ENCODE peak calls at places on chromosomes 5 and 9, in seven cellular contexts. F is breast epithelium; C is transverse colon; Z is choroid plexus epithelial cell; W is CD8-positive, alpha-beta memory T cell; O is Peyer's patch; U is upper lobe of left lung. H is an unnamed sample.

GRCh38 chr5:66860199-66860975 is 264.2 kb downstream of the MAST4 start:
- DNase-seq in F (no peak), C (no peak), Z (peak), W (no peak), O (no peak), U (no peak), H (no peak)

GRCh38 chr9:74379718-74380117 is 117.4 kb upstream of the RORB start:
- DNase-seq in F (no peak), C (no peak), Z (peak), W (no peak), O (no peak), U (no peak), H (peak)

GRCh38 chr5:160486573-160486972 is 64.9 kb downstream of the PTTG1 start:
- DNase-seq in F (no peak), C (no peak), Z (no peak), W (peak), O (no peak), U (no peak), H (no peak)

GRCh38 chr5:66769839-66770617 is 173.8 kb downstream of the MAST4 start:
- DNase-seq in F (no peak), C (peak), Z (peak), W (no peak), O (no peak), U (no peak), H (no peak)

GRCh38 chr5:159768243-159768642 is 148.0 kb upstream of the ADRA1B start:
- DNase-seq in F (no peak), C (no peak), Z (peak), W (no peak), O (no peak), U (no peak), H (no peak)

GRCh38 chr9:73441890-73442818 is 290.5 kb downstream of the ANXA1 start:
- DNase-seq in F (no peak), C (no peak), Z (peak), W (no peak), O (no peak), U (no peak), H (no peak)

GRCh38 chr5:144451187-144451973 is 280.7 kb downstream of the KCTD16 start:
- DNase-seq in F (no peak), C (no peak), Z (no peak), W (no peak), O (no peak), U (no peak), H (no peak)

GRCh38 chr9:108478431-108478837 is 377.4 kb downstream of the ACTL7B start:
- DNase-seq in F (no peak), C (peak), Z (peak), W (no peak), O (no peak), U (no peak), H (no peak)

GRCh38 chr5:136242611-136243010 is 49.6 kb upstream of the SMIM32 start:
- DNase-seq in F (no peak), C (no peak), Z (no peak), W (no peak), O (no peak), U (no peak), H (no peak)

GRCh38 chr5:84215521-84215920 is 169.2 kb downstream of the EDIL3 start:
- DNase-seq in F (no peak), C (no peak), Z (no peak), W (no peak), O (no peak), U (no peak), H (no peak)

GRCh38 chr9:84754461-84754860 is 84.9 kb downstream of the NTRK2 start:
- DNase-seq in F (no peak), C (no peak), Z (no peak), W (no peak), O (no peak), U (no peak), H (no peak)

GRCh38 chr5:2615917-2616316 is 135.6 kb downstream of the IRX2 start:
- DNase-seq in F (no peak), C (no peak), Z (no peak), W (no peak), O (no peak), U (no peak), H (no peak)

GRCh38 chr5:72067682-72068470 is 39.4 kb upstream of the MAP1B start:
- DNase-seq in F (no peak), C (no peak), Z (peak), W (no peak), O (no peak), U (no peak), H (no peak)

GRCh38 chr5:130168211-130168610 is 263.9 kb downstream of the CHSY3 start:
- DNase-seq in F (no peak), C (no peak), Z (peak), W (no peak), O (no peak), U (no peak), H (no peak)

GRCh38 chr9:70113403-70114022 is 69.9 kb downstream of the MAMDC2 start:
- DNase-seq in F (peak), C (peak), Z (peak), W (no peak), O (no peak), U (no peak), H (peak)

GRCh38 chr5:139116256-139116655 is 81.9 kb downstream of the SIL1 start:
- DNase-seq in F (no peak), C (no peak), Z (no peak), W (no peak), O (no peak), U (no peak), H (no peak)

GRCh38 chr5:135033026-135033861 is 784 bp downstream of the PITX1 start:
- DNase-seq in F (no peak), C (no peak), Z (peak), W (no peak), O (no peak), U (peak), H (peak)

GRCh38 chr9:130271473-130271872 is 5.9 kb downstream of the HMCN2 start:
- DNase-seq in F (no peak), C (no peak), Z (no peak), W (no peak), O (no peak), U (no peak), H (no peak)

GRCh38 chr5:96968074-96968473 is 32.2 kb downstream of the LNPEP start:
- DNase-seq in F (no peak), C (no peak), Z (peak), W (no peak), O (no peak), U (no peak), H (no peak)

GRCh38 chr9:124660341-124660801 is 110.7 kb downstream of the NR6A1 start:
- DNase-seq in F (no peak), C (peak), Z (peak), W (no peak), O (no peak), U (no peak), H (peak)

GRCh38 chr9:28050046-28050445 is 476.8 kb upstream of the C9orf72 start:
- DNase-seq in F (no peak), C (no peak), Z (no peak), W (no peak), O (no peak), U (no peak), H (no peak)

GRCh38 chr9:110114888-110115259 is 93.1 kb downstream of the C9orf152 start:
- DNase-seq in F (no peak), C (no peak), Z (peak), W (no peak), O (no peak), U (no peak), H (no peak)

GRCh38 chr5:59798862-59799667 is 94.5 kb downstream of the PDE4D start:
- DNase-seq in F (no peak), C (peak), Z (peak), W (no peak), O (no peak), U (no peak), H (no peak)

GRCh38 chr5:31887556-31887955 is 248.6 kb downstream of the PDZD2 start:
- DNase-seq in F (no peak), C (no peak), Z (no peak), W (no peak), O (no peak), U (no peak), H (no peak)

GRCh38 chr5:173591300-173591622 is 25.2 kb downstream of the BOD1 start:
- DNase-seq in F (no peak), C (no peak), Z (no peak), W (no peak), O (no peak), U (no peak), H (no peak)

GRCh38 chr5:135705941-135706340 is 127.2 kb upstream of the CXCL14 start:
- DNase-seq in F (no peak), C (peak), Z (no peak), W (no peak), O (no peak), U (peak), H (peak)

DNA sequence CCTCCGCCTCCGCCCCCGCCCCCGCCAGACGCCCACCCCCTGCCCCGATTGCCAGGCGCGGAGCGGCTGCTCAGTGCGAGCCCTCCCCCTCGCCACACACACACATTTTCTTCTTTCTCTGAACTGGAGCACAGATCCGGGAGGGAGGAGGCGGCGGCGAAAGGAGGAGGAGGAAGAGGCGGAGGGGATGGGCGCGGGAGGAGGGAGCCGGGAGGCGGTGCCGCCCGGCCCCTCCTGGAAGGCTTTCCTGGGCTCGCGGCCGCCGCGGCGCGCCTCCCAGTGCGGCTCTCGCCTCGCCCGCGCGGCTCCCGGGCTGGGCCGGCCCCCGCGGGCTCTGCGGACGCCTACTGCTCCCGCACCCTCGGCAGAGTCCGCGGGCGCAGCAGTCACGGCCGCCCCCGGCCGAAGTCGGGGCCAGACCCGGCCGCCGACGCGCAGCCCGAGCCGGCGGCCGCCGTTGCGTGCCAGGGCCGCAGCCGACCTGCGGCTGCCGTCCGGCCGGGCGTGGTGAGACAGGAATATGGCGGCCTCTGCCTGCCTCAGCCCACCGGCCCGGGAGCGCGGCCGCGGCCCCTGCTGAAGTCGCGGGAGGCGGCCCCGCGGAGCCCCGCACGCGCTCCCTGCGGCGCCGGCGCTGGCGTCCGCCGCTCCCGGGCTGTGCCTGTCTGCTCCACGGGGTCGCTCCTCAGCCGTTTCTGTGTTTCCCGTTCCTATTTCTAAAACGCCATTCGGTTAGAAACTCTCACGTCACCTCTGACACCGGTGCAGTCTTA is 401 bp upstream of the GNAQ start:
- DNase-seq in F (peak), C (peak), Z (peak), W (peak), O (peak), U (peak), H (peak)
- H3K4me3 ChIP-seq in F (peak), C (peak), Z (peak), W (peak), O (peak), U (peak), H (peak)

GRCh38 chr5:124981901-124982300 is 235.5 kb upstream of the ZNF608 start:
- DNase-seq in F (no peak), C (no peak), Z (no peak), W (no peak), O (no peak), U (no peak), H (no peak)

GRCh38 chr5:124976086-124976485 is 229.6 kb upstream of the ZNF608 start:
- DNase-seq in F (no peak), C (no peak), Z (no peak), W (no peak), O (no peak), U (peak), H (no peak)

GRCh38 chr5:124980174-124980941 is 233.9 kb upstream of the ZNF608 start:
- DNase-seq in F (no peak), C (no peak), Z (no peak), W (no peak), O (no peak), U (no peak), H (no peak)

GRCh38 chr5:124973613-124974130 is 227.2 kb upstream of the ZNF608 start:
- DNase-seq in F (no peak), C (no peak), Z (no peak), W (no peak), O (no peak), U (no peak), H (no peak)

GRCh38 chr5:124979174-124979573 is 232.7 kb upstream of the ZNF608 start:
- DNase-seq in F (no peak), C (no peak), Z (no peak), W (no peak), O (no peak), U (no peak), H (no peak)
- H3K4me3 ChIP-seq in F (no peak), C (no peak), Z (no peak), W (no peak), O (no peak), U (no peak), H (no peak)

DNA sequence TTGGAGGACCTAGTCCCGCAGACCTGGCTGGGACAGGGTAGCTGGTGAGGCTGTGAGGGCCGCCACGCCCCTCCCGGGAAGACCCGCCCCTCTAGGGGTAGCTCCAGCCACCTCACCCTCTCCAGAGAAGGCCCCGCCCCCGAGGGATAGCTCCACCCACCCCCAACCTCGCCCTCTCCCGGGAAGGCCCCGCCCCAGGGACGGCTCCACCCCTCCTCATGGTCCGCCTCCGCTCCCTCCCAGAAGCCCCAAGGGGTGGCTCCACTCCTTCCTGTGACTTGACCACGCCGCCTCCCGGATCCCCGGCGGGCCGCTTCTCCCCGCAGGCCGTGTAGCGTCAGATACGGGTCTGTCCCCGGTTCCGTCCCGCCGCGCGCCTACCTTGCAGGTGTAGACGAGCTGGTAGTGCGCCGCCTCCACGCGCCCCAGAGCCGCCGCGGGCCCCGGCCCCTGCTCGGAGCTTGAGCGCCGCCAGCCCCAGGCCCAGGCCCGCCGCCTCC is 388 bp downstream of the DNLZ start:
- DNase-seq in F (peak), C (peak), Z (peak), W (peak), O (peak), U (peak), H (peak)
- H3K4me3 ChIP-seq in F (peak), C (peak), Z (peak), W (peak), O (peak), U (peak), H (peak)

DNA sequence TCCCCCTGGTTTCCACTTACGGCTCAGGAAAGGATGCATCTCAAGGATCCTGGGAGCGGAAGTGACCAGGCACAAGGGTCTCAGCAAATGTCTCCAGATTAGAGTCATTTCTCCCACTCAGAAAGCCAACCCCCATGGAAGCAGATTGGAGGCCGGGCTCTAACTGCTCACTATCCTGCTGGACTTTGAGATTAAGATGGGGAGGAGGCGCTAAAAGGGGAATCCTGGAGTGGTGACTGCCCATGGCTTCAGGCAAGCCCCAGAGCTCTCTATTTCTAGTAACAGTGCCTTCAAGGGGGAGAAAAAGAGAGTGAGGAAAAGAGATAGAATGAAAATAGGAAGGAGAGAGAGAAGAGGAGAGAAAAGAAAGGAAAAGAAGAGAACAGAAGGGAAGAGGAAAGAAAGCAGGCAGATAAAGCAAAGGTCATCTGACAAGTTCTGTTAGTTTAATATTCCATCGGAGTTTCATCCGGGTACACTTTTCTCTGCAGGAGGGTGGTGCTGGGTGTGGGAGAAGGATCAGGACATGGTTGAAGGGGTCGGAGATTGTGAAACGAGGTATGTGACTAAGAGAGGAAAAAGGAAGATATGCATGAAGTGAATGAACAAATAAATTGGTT is at the start of gene AGXT2:
- DNase-seq in F (no peak), C (no peak), Z (peak), W (no peak), O (no peak), U (no peak), H (no peak)
- H3K4me3 ChIP-seq in F (no peak), C (no peak), Z (no peak), W (no peak), O (peak), U (no peak), H (no peak)

DNA sequence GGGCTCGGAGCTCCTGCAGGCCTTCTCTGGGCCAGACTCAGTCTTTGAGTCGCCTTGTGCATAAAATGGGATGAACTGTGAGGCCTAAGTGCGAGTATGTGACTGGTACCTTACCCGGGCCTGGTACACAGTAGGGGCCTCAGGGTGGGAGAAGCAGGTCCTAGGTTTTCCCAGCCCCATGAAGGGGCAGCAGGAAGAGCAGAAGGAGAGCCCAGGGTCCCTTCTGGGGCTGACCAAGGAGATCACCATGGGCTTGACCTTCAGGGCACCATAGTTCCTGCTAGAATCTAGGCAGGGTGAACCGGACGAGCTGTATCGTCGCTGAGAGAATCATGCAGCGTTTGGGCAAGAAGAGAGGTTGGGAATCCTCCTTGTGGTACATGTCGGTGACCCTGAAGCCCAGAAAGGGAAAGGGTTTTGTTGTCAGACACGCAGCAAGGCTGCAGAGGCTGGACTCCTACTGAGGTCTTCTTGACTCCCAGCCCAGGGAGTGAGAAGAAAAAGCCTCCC is 373 bp upstream of the PHYKPL start:
- DNase-seq in F (no peak), C (no peak), Z (no peak), W (no peak), O (no peak), U (no peak), H (no peak)
- H3K4me3 ChIP-seq in F (peak), C (peak), Z (peak), W (peak), O (peak), U (peak), H (no peak)

GRCh38 chr5:93057311-93057710 is 523.7 kb downstream of the NR2F1-AS1 start:
- DNase-seq in F (no peak), C (no peak), Z (no peak), W (no peak), O (no peak), U (no peak), H (no peak)
- H3K4me3 ChIP-seq in F (no peak), C (no peak), Z (no peak), W (no peak), O (no peak), U (no peak), H (no peak)